ENCODE peak calls at places on chromosome 16, in eight cellular contexts. A is right cardiac atrium; J is Right ventricle myocardium superior; V is activated CD8-positive, alpha-beta memory T cell treated with anti-CD3 and anti-CD28 coated beads, Interleukin-2, amount 10 ng/mL, durations not matched to agents 7 days and 5 days; L is CD4-positive, alpha-beta T cell; I is activated CD8-positive, alpha-beta T cell treated with anti-CD3 and anti-CD28 coated beads for 36 hours; W is heart right ventricle; T is naive thymus-derived CD4-positive, alpha-beta T cell. B is an unnamed sample.
A peak's percentile ranks its signal among the peaks of the same experiment; 100 is the strongest.

GRCh38 chr16:55754056-55754455 is 78.8 kb downstream of the CES1 start:
- ATAC-seq in A (no peak), J (no peak), V (no peak), L (no peak), I (no peak), W (no peak), T (peak; percentile 50), B (no peak)

GRCh38 chr16:31135535-31136286 is at the start of gene PRSS8:
- ATAC-seq in A (no peak), J (no peak), V (no peak), L (no peak), I (no peak), W (no peak), T (no peak), B (no peak)

GRCh38 chr16:14240216-14240843 is 169.2 kb downstream of the MRTFB start:
- ATAC-seq in A (peak; percentile 61), J (peak; percentile 72), V (no peak), L (no peak), I (no peak), W (peak; percentile 70), T (no peak), B (no peak)

GRCh38 chr16:23833960-23834685 is 1.7 kb upstream of the PRKCB start:
- ATAC-seq in A (no peak), J (no peak), V (no peak), L (no peak), I (peak; percentile 7), W (no peak), T (no peak), B (no peak)

GRCh38 chr16:986411-986810 is 4.8 kb downstream of the SOX8 start:
- ATAC-seq in A (no peak), J (no peak), V (no peak), L (no peak), I (peak; percentile 64), W (no peak), T (no peak), B (peak; percentile 50)

GRCh38 chr16:85655216-85656129 is 33.3 kb downstream of the GINS2 start:
- ATAC-seq in A (no peak), J (no peak), V (no peak), L (no peak), I (no peak), W (no peak), T (no peak), B (no peak)

GRCh38 chr16:65846210-65846602 is 520.3 kb upstream of the CDH5 start:
- ATAC-seq in A (no peak), J (no peak), V (no peak), L (no peak), I (no peak), W (no peak), T (no peak), B (no peak)

GRCh38 chr16:50251375-50252081 is 14.8 kb upstream of the ADCY7 start:
- ATAC-seq in A (no peak), J (no peak), V (peak; percentile 23), L (no peak), I (peak; percentile 39), W (no peak), T (no peak), B (no peak)

GRCh38 chr16:50444546-50444945 is 75.8 kb upstream of the BRD7 start:
- ATAC-seq in A (no peak), J (no peak), V (no peak), L (no peak), I (peak; percentile 13), W (no peak), T (no peak), B (no peak)

GRCh38 chr16:1535391-1536291 is 2.2 kb downstream of the TMEM204 start:
- ATAC-seq in A (no peak), J (no peak), V (peak; percentile 35), L (peak; percentile 49), I (peak; percentile 24), W (no peak), T (peak; percentile 33), B (peak; percentile 36)

GRCh38 chr16:57592591-57593003 is 35.8 kb upstream of the ADGRG1 start:
- ATAC-seq in A (peak; percentile 50), J (peak; percentile 40), V (peak; percentile 82), L (peak; percentile 95), I (peak; percentile 71), W (peak; percentile 38), T (peak; percentile 90), B (peak; percentile 53)

GRCh38 chr16:19118938-19119431 is 5.2 kb downstream of the ITPRIPL2 start:
- ATAC-seq in A (peak; percentile 76), J (peak; percentile 51), V (peak; percentile 22), L (no peak), I (peak; percentile 35), W (peak; percentile 57), T (peak; percentile 61), B (no peak)

GRCh38 chr16:81516478-81517149 is 72.0 kb downstream of the CMIP start:
- ATAC-seq in A (peak; percentile 26), J (no peak), V (no peak), L (no peak), I (no peak), W (peak; percentile 28), T (no peak), B (no peak)

GRCh38 chr16:84785843-84786538 is 33.8 kb upstream of the CRISPLD2 start:
- ATAC-seq in A (no peak), J (peak; percentile 82), V (no peak), L (no peak), I (no peak), W (peak; percentile 80), T (no peak), B (no peak)

GRCh38 chr16:46885960-46886763 is 2.0 kb downstream of the GPT2 start:
- ATAC-seq in A (no peak), J (no peak), V (no peak), L (no peak), I (no peak), W (no peak), T (no peak), B (no peak)

GRCh38 chr16:20321671-20322070 is 5.6 kb downstream of the GP2 start:
- ATAC-seq in A (no peak), J (peak; percentile 12), V (no peak), L (no peak), I (no peak), W (no peak), T (no peak), B (no peak)

GRCh38 chr16:15983898-15984297 is 34.5 kb downstream of the ABCC1 start:
- ATAC-seq in A (peak; percentile 75), J (no peak), V (no peak), L (no peak), I (no peak), W (peak; percentile 72), T (no peak), B (no peak)

GRCh38 chr16:4142268-4142667 is 26.0 kb upstream of the ADCY9 start:
- ATAC-seq in A (peak; percentile 31), J (no peak), V (peak; percentile 98), L (peak; percentile 99), I (peak; percentile 64), W (no peak), T (peak; percentile 95), B (peak; percentile 36)

GRCh38 chr16:50598256-50598894 is 50.2 kb downstream of the NKD1 start:
- ATAC-seq in A (peak; percentile 82), J (peak; percentile 95), V (no peak), L (no peak), I (no peak), W (peak; percentile 95), T (no peak), B (no peak)

GRCh38 chr16:2673066-2673999 is 9.0 kb upstream of the KCTD5 start:
- ATAC-seq in A (peak; percentile 98), J (peak; percentile 97), V (peak; percentile 98), L (peak; percentile 94), I (peak; percentile 97), W (peak; percentile 99), T (peak; percentile 97), B (peak; percentile 97)

GRCh38 chr16:73142069-73142880 is 94.3 kb upstream of the ZFHX3 start:
- ATAC-seq in A (no peak), J (peak; percentile 42), V (no peak), L (no peak), I (no peak), W (no peak), T (no peak), B (no peak)

GRCh38 chr16:81810361-81810760 is 31.3 kb downstream of the PLCG2 start:
- ATAC-seq in A (no peak), J (no peak), V (no peak), L (no peak), I (no peak), W (no peak), T (peak; percentile 27), B (no peak)

GRCh38 chr16:82646504-82646903 is 19.7 kb downstream of the CDH13 start:
- ATAC-seq in A (no peak), J (no peak), V (no peak), L (no peak), I (no peak), W (no peak), T (no peak), B (no peak)

GRCh38 chr16:24049113-24049512 is 207.0 kb upstream of the CACNG3 start:
- ATAC-seq in A (no peak), J (no peak), V (no peak), L (no peak), I (no peak), W (no peak), T (no peak), B (no peak)

GRCh38 chr16:75226550-75227360 is 8.0 kb downstream of the CTRB1 start:
- ATAC-seq in A (no peak), J (no peak), V (no peak), L (no peak), I (no peak), W (peak; percentile 2), T (no peak), B (no peak)

GRCh38 chr16:64507240-64508024 is 614.4 kb downstream of the CDH11 start:
- ATAC-seq in A (no peak), J (peak; percentile 86), V (no peak), L (no peak), I (no peak), W (peak; percentile 74), T (no peak), B (no peak)

GRCh38 chr16:46730126-46730525 is 18.0 kb downstream of the MYLK3 start:
- ATAC-seq in A (no peak), J (no peak), V (no peak), L (no peak), I (no peak), W (no peak), T (peak; percentile 20), B (no peak)

GRCh38 chr16:28974007-28974436 is 556 bp upstream of the SPNS1 start:
- ATAC-seq in A (peak; percentile 70), J (peak; percentile 61), V (peak; percentile 18), L (peak; percentile 8), I (peak; percentile 21), W (peak; percentile 66), T (peak; percentile 3), B (peak; percentile 8)

GRCh38 chr16:57749872-57750452 is 14.4 kb downstream of the KATNB1 start:
- ATAC-seq in A (no peak), J (no peak), V (no peak), L (no peak), I (no peak), W (no peak), T (no peak), B (no peak)

GRCh38 chr16:22764662-22765302 is 49.2 kb upstream of the HS3ST2 start:
- ATAC-seq in A (no peak), J (no peak), V (no peak), L (no peak), I (no peak), W (no peak), T (no peak), B (no peak)